ENCODE peak calls at places on chromosomes 11 and 22, in five cellular contexts. P is MM.1S, Q is lower lobe of right lung, A is astrocyte of the cerebellum, B is HL-60. F is an unnamed sample.

GRCh38 chr22:49972163-49973017 is 11.8 kb downstream of the PIM3 start:
- DNase-seq in P (peak), Q (peak), A (no peak), B (no peak), F (peak)

GRCh38 chr11:19393941-19394340 is 153.2 kb upstream of the E2F8 start:
- DNase-seq in P (no peak), Q (no peak), A (no peak), B (no peak), F (no peak)

GRCh38 chr22:19891350-19892248 is 36.9 kb upstream of the GNB1L start:
- DNase-seq in P (peak), Q (no peak), A (peak), B (peak), F (peak)

GRCh38 chr11:74269161-74269809 is 42.2 kb downstream of the P4HA3 start:
- DNase-seq in P (no peak), Q (no peak), A (no peak), B (peak), F (peak)

GRCh38 chr11:118047749-118048148 is 29.1 kb upstream of the TMPRSS4 start:
- DNase-seq in P (no peak), Q (no peak), A (no peak), B (no peak), F (no peak)

GRCh38 chr11:33743291-33743690 is 7.1 kb upstream of the CD59 start:
- DNase-seq in P (no peak), Q (no peak), A (no peak), B (no peak), F (no peak)

GRCh38 chr22:27994481-27995331 is 75.7 kb upstream of the PITPNB start:
- DNase-seq in P (no peak), Q (peak), A (no peak), B (no peak), F (no peak)

GRCh38 chr11:119108151-119108856 is 1.2 kb downstream of the C2CD2L start:
- DNase-seq in P (peak), Q (peak), A (no peak), B (peak), F (peak)

GRCh38 chr11:118061401-118062125 is 15.3 kb upstream of the TMPRSS4 start:
- DNase-seq in P (no peak), Q (no peak), A (no peak), B (no peak), F (no peak)

GRCh38 chr11:15278129-15278528 is 163.4 kb downstream of the INSC start:
- DNase-seq in P (no peak), Q (no peak), A (no peak), B (no peak), F (no peak)

GRCh38 chr11:353315-353857 is 15.9 kb upstream of the B4GALNT4 start:
- DNase-seq in P (no peak), Q (peak), A (peak), B (no peak), F (no peak)

GRCh38 chr11:41879186-41879738 is 419.8 kb upstream of the LRRC4C start:
- DNase-seq in P (no peak), Q (no peak), A (no peak), B (no peak), F (no peak)

GRCh38 chr22:41216984-41217383 is 11.9 kb downstream of the L3MBTL2 start:
- DNase-seq in P (no peak), Q (no peak), A (no peak), B (no peak), F (no peak)

GRCh38 chr22:20187777-20188566 is 37.1 kb upstream of the CCDC188 start:
- DNase-seq in P (no peak), Q (no peak), A (no peak), B (no peak), F (no peak)

GRCh38 chr11:128451651-128452470 is 135.5 kb downstream of the ETS1 start:
- DNase-seq in P (no peak), Q (peak), A (peak), B (no peak), F (no peak)

GRCh38 chr22:41925783-41926460 is 684 bp downstream of the TNFRSF13C start:
- DNase-seq in P (peak), Q (peak), A (no peak), B (peak), F (peak)

GRCh38 chr22:46129390-46130041 is 20.8 kb upstream of the PPARA start:
- DNase-seq in P (no peak), Q (peak), A (no peak), B (peak), F (no peak)

GRCh38 chr11:85096939-85097338 is 530.2 kb downstream of the DLG2 start:
- DNase-seq in P (peak), Q (no peak), A (no peak), B (peak), F (no peak)

GRCh38 chr11:1778141-1778911 is 14.6 kb upstream of the CTSD start:
- DNase-seq in P (no peak), Q (peak), A (no peak), B (peak), F (no peak)

GRCh38 chr22:32745251-32745995 is 56.1 kb upstream of the TIMP3 start:
- DNase-seq in P (no peak), Q (no peak), A (no peak), B (no peak), F (no peak)

GRCh38 chr22:23485490-23485889 is 94.6 kb downstream of the IGLL1 start:
- DNase-seq in P (no peak), Q (no peak), A (no peak), B (no peak), F (no peak)

GRCh38 chr11:121412000-121412587 is 40.0 kb upstream of the SORL1 start:
- DNase-seq in P (no peak), Q (no peak), A (no peak), B (no peak), F (no peak)

GRCh38 chr11:121416909-121417567 is 35.1 kb upstream of the SORL1 start:
- DNase-seq in P (no peak), Q (peak), A (peak), B (peak), F (peak)

GRCh38 chr11:121415861-121416260 is 36.3 kb upstream of the SORL1 start:
- DNase-seq in P (no peak), Q (no peak), A (no peak), B (peak), F (no peak)

GRCh38 chr11:121417607-121418006 is 34.5 kb upstream of the SORL1 start:
- DNase-seq in P (no peak), Q (no peak), A (no peak), B (no peak), F (no peak)

DNA sequence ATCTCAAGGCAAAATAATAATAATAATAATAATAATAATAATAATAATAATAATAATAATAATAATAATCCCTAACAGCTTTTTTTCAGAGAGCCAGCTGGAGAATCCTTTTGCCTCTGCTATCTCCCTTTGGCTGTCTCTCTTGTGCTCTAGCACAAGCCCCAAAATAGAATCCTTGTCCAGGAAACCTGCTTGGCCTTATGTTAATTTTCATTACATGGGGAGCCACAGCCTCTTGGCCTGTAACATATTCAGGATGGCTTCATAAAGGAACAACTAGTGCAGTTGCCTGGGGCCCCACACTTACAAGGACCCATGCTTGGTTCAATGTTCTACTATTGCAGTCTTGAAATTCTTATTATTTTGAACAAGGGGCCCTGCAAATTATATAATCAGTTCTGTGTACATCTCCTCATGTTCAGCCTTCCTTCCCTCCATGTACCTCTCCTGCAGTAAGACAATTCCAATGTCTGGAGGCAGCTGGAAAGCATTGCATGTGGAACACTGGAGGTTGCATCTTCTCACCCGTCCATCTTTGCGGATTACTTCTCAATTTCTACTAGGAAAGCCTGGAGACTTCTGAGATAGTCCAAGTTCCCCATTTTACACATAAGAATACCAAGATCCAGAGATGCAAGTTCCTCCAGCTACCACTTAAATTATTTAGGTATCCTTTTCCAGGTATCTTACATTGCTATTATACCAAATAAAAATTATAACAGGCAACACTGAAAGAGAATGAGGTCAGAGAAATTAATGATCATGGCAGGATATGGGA is 37.8 kb upstream of the SORL1 start:
- DNase-seq in P (no peak), Q (no peak), A (no peak), B (peak), F (no peak)
- TF ChIP-seq CTCF in P (no peak), Q (no peak), A (no peak), B (no peak), F (no peak)

GRCh38 chr11:129946965-129947364 is 51.6 kb upstream of the NFRKB start:
- DNase-seq in P (no peak), Q (no peak), A (no peak), B (no peak), F (no peak)
- TF ChIP-seq CTCF in P (no peak), Q (no peak), A (no peak), B (no peak), F (no peak)

DNA sequence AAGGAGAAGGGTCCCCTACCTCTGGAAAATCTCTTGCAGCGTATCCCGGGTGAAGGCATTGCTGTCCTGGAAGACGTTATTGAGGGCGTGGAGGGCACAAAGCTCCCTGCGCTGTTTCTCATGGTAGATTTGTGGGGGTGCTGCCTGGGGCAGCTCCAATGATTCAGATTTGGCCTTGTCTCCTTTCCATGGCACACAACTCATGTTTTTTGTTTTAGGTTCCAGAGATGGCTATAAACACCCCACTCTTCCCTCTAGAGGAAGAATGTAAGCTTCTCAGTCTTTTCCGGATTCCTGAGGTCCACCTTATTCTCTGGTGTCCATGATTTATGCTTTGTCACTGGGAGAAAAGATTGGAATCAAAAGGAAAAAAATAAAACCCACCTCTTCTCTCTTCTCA is 959 bp downstream of the JOSD1 start:
- DNase-seq in P (no peak), Q (no peak), A (no peak), B (no peak), F (no peak)
- TF ChIP-seq CTCF in P (no peak), Q (no peak), A (peak), B (no peak), F (no peak)

GRCh38 chr11:11813288-11813962 is 28.3 kb upstream of the USP47 start:
- DNase-seq in P (no peak), Q (no peak), A (peak), B (no peak), F (no peak)

GRCh38 chr11:11807811-11808210 is 34.0 kb upstream of the USP47 start:
- DNase-seq in P (no peak), Q (no peak), A (no peak), B (no peak), F (no peak)

GRCh38 chr11:11814614-11815452 is 26.9 kb upstream of the USP47 start:
- DNase-seq in P (no peak), Q (no peak), A (no peak), B (no peak), F (no peak)

GRCh38 chr11:11808992-11809583 is 32.7 kb upstream of the USP47 start:
- DNase-seq in P (no peak), Q (no peak), A (no peak), B (no peak), F (no peak)

GRCh38 chr11:11810764-11811726 is 30.7 kb upstream of the USP47 start:
- DNase-seq in P (no peak), Q (no peak), A (no peak), B (no peak), F (peak)
- TF ChIP-seq CTCF in P (no peak), Q (no peak), A (no peak), B (no peak), F (no peak)

GRCh38 chr11:100831929-100832480 is 144.9 kb downstream of the ARHGAP42 start:
- DNase-seq in P (no peak), Q (no peak), A (no peak), B (no peak), F (no peak)

GRCh38 chr11:100825610-100826009 is 138.5 kb downstream of the ARHGAP42 start:
- DNase-seq in P (no peak), Q (no peak), A (no peak), B (no peak), F (no peak)

GRCh38 chr11:100830978-100831732 is 144.1 kb downstream of the ARHGAP42 start:
- DNase-seq in P (no peak), Q (no peak), A (peak), B (no peak), F (no peak)

GRCh38 chr11:100830295-100830694 is 143.2 kb downstream of the ARHGAP42 start:
- DNase-seq in P (no peak), Q (no peak), A (peak), B (no peak), F (no peak)

DNA sequence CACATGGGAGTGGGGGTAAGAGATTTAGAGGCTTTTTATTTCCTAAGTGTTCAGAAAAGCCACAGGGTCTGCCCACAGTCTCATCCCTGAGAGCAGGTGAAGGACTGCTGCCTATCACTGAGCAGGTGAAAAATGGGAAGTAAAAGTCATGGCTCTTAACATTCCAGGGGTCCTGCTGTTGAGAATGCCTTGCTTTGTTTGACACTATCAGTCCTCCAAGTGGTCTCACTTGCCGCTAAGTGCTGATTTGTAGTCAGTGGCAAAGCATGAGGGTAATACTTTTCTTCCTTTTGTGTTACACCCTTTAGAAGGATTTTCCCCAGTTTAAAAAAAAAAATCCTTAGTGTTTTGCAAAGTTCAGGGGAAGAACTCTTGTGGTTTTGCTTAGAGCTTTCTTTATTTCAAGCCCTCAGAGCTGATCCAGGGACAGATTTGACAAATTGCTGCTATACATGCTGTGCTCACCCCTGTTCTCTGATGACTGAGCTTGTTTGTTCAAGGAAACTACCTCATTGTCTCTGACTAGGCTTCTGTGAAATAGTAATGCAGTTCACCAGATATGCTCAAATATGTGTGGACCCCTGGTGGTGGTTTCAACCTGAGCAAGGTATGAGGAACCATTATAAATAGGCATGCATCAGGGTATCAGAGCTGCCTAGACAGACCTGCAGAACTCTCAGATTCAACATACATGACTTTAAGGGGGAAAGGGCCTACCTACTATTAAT is 141.0 kb downstream of the ARHGAP42 start:
- DNase-seq in P (peak), Q (no peak), A (peak), B (no peak), F (peak)
- TF ChIP-seq CTCF in P (peak), Q (no peak), A (peak), B (no peak), F (no peak)

GRCh38 chr11:65185869-65186341 is 4.2 kb downstream of the CAPN1 start:
- DNase-seq in P (no peak), Q (no peak), A (no peak), B (no peak), F (no peak)
- TF ChIP-seq CTCF in P (no peak), Q (no peak), A (peak), B (no peak), F (no peak)

DNA sequence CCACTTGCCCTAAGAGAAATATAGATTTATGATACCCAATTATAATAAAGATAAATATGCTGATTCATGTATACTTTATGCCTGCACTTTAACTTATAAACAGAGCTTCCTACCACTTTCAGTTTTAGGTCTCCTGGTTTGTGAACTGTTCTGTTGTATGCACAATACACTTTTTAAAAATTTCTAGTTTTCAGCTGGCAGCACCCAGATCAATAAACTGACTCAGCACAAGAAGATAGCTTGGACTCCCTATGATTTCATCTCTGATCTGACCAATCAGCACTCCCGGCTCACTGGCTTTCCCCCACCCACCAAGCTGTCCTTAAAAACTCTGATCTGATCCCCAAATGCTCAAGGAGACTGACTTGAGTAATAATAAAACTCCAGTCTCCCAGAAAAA is 33.5 kb upstream of the FAM181B start:
- DNase-seq in P (no peak), Q (no peak), A (no peak), B (no peak), F (no peak)
- TF ChIP-seq CTCF in P (no peak), Q (no peak), A (no peak), B (no peak), F (no peak)

DNA sequence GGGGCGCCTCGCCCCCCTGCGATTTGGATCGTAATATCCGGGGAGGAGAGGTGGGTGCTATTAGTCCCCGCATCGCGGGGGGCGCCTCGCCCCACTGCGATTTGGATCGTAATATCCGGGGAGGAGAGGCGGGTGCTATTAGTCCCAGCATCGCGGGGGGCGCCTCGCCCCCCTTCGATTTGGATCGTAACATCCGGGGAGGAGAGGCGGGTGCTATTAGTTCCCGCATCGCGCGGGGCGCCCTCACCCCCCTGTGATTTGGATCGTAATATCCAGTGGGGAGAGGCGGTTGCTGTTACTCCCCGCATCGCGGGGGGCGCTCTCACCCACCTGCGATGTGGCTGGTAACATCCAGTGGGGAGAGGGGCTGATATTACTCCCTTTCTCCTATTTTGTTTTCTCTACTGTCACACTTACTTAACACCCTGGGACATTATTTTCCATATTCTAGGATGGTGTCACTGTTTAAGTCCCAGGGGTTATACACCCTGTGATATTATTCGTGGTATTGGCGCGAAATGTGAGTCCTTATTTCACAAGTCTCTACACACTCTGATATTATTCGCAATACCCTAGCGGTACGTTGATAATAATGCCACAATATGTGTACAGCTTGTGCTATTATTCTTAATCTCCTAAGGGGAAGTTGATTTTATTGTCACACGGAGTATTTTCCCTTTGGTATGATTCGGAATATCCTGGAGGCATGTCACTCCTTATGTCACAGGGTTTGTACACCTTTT is 57.8 kb upstream of the ALDH3B2 start:
- DNase-seq in P (no peak), Q (no peak), A (no peak), B (no peak), F (peak)
- TF ChIP-seq CTCF in P (peak), Q (peak), A (no peak), B (no peak), F (peak)

GRCh38 chr11:100753562-100753961 is 66.5 kb downstream of the ARHGAP42 start:
- DNase-seq in P (no peak), Q (no peak), A (no peak), B (no peak), F (no peak)
- TF ChIP-seq CTCF in P (no peak), Q (no peak), A (no peak), B (no peak), F (no peak)